ENCODE peak calls at places on chromosomes 13 and 19, in six cellular contexts. One of them, this sample, is unnamed.

GRCh38 chr19:1707240-1707639 is 46.1 kb upstream of the ONECUT3 start:
- DNase-seq in heart right ventricle: no peak
- DNase-seq in COR-L47: no peak
- DNase-seq in activated naive CD8-positive, alpha-beta T cell treated with anti-CD3 and anti-CD28 coated beads, Interleukin-2, amount 50 U/mL, for 24 hours: no peak
- DNase-seq in stimulated activated CD8-positive, alpha-beta memory T cell treated with anti-CD3 and anti-CD28 coated beads, Interleukin-15, amount 100 ng/mL, for 24 hours: no peak
- DNase-seq in ascending aorta: no peak
- DNase-seq in this sample: no peak

GRCh38 chr19:2517881-2518601 is 42.1 kb downstream of the GADD45B start:
- DNase-seq in heart right ventricle: no peak
- DNase-seq in COR-L47: peak; percentile 15
- DNase-seq in activated naive CD8-positive, alpha-beta T cell treated with anti-CD3 and anti-CD28 coated beads, Interleukin-2, amount 50 U/mL, for 24 hours: no peak
- DNase-seq in stimulated activated CD8-positive, alpha-beta memory T cell treated with anti-CD3 and anti-CD28 coated beads, Interleukin-15, amount 100 ng/mL, for 24 hours: no peak
- DNase-seq in ascending aorta: no peak
- DNase-seq in this sample: peak; percentile 85

GRCh38 chr19:38850976-38851621 is 1.3 kb upstream of the HNRNPL start:
- DNase-seq in heart right ventricle: peak; percentile 48
- DNase-seq in COR-L47: peak; percentile 27
- DNase-seq in activated naive CD8-positive, alpha-beta T cell treated with anti-CD3 and anti-CD28 coated beads, Interleukin-2, amount 50 U/mL, for 24 hours: peak; percentile 56
- DNase-seq in stimulated activated CD8-positive, alpha-beta memory T cell treated with anti-CD3 and anti-CD28 coated beads, Interleukin-15, amount 100 ng/mL, for 24 hours: no peak
- DNase-seq in ascending aorta: no peak
- DNase-seq in this sample: no peak

GRCh38 chr19:8206147-8207087 is 2.8 kb upstream of the CERS4 start:
- DNase-seq in heart right ventricle: no peak
- DNase-seq in COR-L47: peak; percentile 65
- DNase-seq in activated naive CD8-positive, alpha-beta T cell treated with anti-CD3 and anti-CD28 coated beads, Interleukin-2, amount 50 U/mL, for 24 hours: no peak
- DNase-seq in stimulated activated CD8-positive, alpha-beta memory T cell treated with anti-CD3 and anti-CD28 coated beads, Interleukin-15, amount 100 ng/mL, for 24 hours: no peak
- DNase-seq in ascending aorta: no peak
- DNase-seq in this sample: no peak

GRCh38 chr13:52353116-52353718 is 52.8 kb downstream of the THSD1 start:
- DNase-seq in heart right ventricle: no peak
- DNase-seq in COR-L47: no peak
- DNase-seq in activated naive CD8-positive, alpha-beta T cell treated with anti-CD3 and anti-CD28 coated beads, Interleukin-2, amount 50 U/mL, for 24 hours: no peak
- DNase-seq in stimulated activated CD8-positive, alpha-beta memory T cell treated with anti-CD3 and anti-CD28 coated beads, Interleukin-15, amount 100 ng/mL, for 24 hours: no peak
- DNase-seq in ascending aorta: no peak
- DNase-seq in this sample: no peak

GRCh38 chr13:34833562-34834182 is 108.4 kb upstream of the NBEA start:
- DNase-seq in heart right ventricle: no peak
- DNase-seq in COR-L47: no peak
- DNase-seq in activated naive CD8-positive, alpha-beta T cell treated with anti-CD3 and anti-CD28 coated beads, Interleukin-2, amount 50 U/mL, for 24 hours: no peak
- DNase-seq in stimulated activated CD8-positive, alpha-beta memory T cell treated with anti-CD3 and anti-CD28 coated beads, Interleukin-15, amount 100 ng/mL, for 24 hours: no peak
- DNase-seq in ascending aorta: no peak
- DNase-seq in this sample: no peak

GRCh38 chr13:69704311-69704710 is 403.3 kb upstream of the ATXN8OS start:
- DNase-seq in heart right ventricle: no peak
- DNase-seq in COR-L47: no peak
- DNase-seq in activated naive CD8-positive, alpha-beta T cell treated with anti-CD3 and anti-CD28 coated beads, Interleukin-2, amount 50 U/mL, for 24 hours: no peak
- DNase-seq in stimulated activated CD8-positive, alpha-beta memory T cell treated with anti-CD3 and anti-CD28 coated beads, Interleukin-15, amount 100 ng/mL, for 24 hours: no peak
- DNase-seq in ascending aorta: no peak
- DNase-seq in this sample: no peak

GRCh38 chr13:96824110-96824509 is 170.2 kb downstream of the OXGR1 start:
- DNase-seq in heart right ventricle: no peak
- DNase-seq in COR-L47: no peak
- DNase-seq in activated naive CD8-positive, alpha-beta T cell treated with anti-CD3 and anti-CD28 coated beads, Interleukin-2, amount 50 U/mL, for 24 hours: no peak
- DNase-seq in stimulated activated CD8-positive, alpha-beta memory T cell treated with anti-CD3 and anti-CD28 coated beads, Interleukin-15, amount 100 ng/mL, for 24 hours: no peak
- DNase-seq in ascending aorta: no peak
- DNase-seq in this sample: no peak

GRCh38 chr13:67416047-67416925 is 186.2 kb upstream of the PCDH9 start:
- DNase-seq in heart right ventricle: no peak
- DNase-seq in COR-L47: no peak
- DNase-seq in activated naive CD8-positive, alpha-beta T cell treated with anti-CD3 and anti-CD28 coated beads, Interleukin-2, amount 50 U/mL, for 24 hours: no peak
- DNase-seq in stimulated activated CD8-positive, alpha-beta memory T cell treated with anti-CD3 and anti-CD28 coated beads, Interleukin-15, amount 100 ng/mL, for 24 hours: no peak
- DNase-seq in ascending aorta: no peak
- DNase-seq in this sample: no peak

GRCh38 chr19:38785187-38785699 is 3.8 kb upstream of the LGALS7B start:
- DNase-seq in heart right ventricle: no peak
- DNase-seq in COR-L47: no peak
- DNase-seq in activated naive CD8-positive, alpha-beta T cell treated with anti-CD3 and anti-CD28 coated beads, Interleukin-2, amount 50 U/mL, for 24 hours: no peak
- DNase-seq in stimulated activated CD8-positive, alpha-beta memory T cell treated with anti-CD3 and anti-CD28 coated beads, Interleukin-15, amount 100 ng/mL, for 24 hours: no peak
- DNase-seq in ascending aorta: no peak
- DNase-seq in this sample: no peak

GRCh38 chr19:30344446-30345425 is 27.4 kb upstream of the ZNF536 start:
- DNase-seq in heart right ventricle: no peak
- DNase-seq in COR-L47: no peak
- DNase-seq in activated naive CD8-positive, alpha-beta T cell treated with anti-CD3 and anti-CD28 coated beads, Interleukin-2, amount 50 U/mL, for 24 hours: no peak
- DNase-seq in stimulated activated CD8-positive, alpha-beta memory T cell treated with anti-CD3 and anti-CD28 coated beads, Interleukin-15, amount 100 ng/mL, for 24 hours: no peak
- DNase-seq in ascending aorta: no peak
- DNase-seq in this sample: no peak

GRCh38 chr19:45352471-45352870 is 11.9 kb downstream of the KLC3 start:
- DNase-seq in heart right ventricle: no peak
- DNase-seq in COR-L47: no peak
- DNase-seq in activated naive CD8-positive, alpha-beta T cell treated with anti-CD3 and anti-CD28 coated beads, Interleukin-2, amount 50 U/mL, for 24 hours: no peak
- DNase-seq in stimulated activated CD8-positive, alpha-beta memory T cell treated with anti-CD3 and anti-CD28 coated beads, Interleukin-15, amount 100 ng/mL, for 24 hours: no peak
- DNase-seq in ascending aorta: no peak
- DNase-seq in this sample: no peak

GRCh38 chr19:49560358-49560900 is 19.9 kb downstream of the NOSIP start:
- DNase-seq in heart right ventricle: peak; percentile 45
- DNase-seq in COR-L47: no peak
- DNase-seq in activated naive CD8-positive, alpha-beta T cell treated with anti-CD3 and anti-CD28 coated beads, Interleukin-2, amount 50 U/mL, for 24 hours: peak; percentile 38
- DNase-seq in stimulated activated CD8-positive, alpha-beta memory T cell treated with anti-CD3 and anti-CD28 coated beads, Interleukin-15, amount 100 ng/mL, for 24 hours: no peak
- DNase-seq in ascending aorta: no peak
- DNase-seq in this sample: no peak